ENCODE peak calls at places on chromosome 22, in six cellular contexts. F is right atrium auricular region; I is activated CD4-positive, CD25-positive, alpha-beta regulatory T cell; B is GM23248; D is activated T-cell treated with anti-CD3 and anti-CD28 coated beads for 48 hours; K is GM12891. Y is an unnamed sample.
A peak's percentile ranks its signal among the peaks of the same experiment; 100 is the strongest.

GRCh38 chr22:39955675-39956074 is 4.5 kb upstream of the TMA7B start:
- DNase-seq in F (no peak), I (no peak), B (no peak), D (no peak), K (no peak), Y (no peak)

GRCh38 chr22:30867746-30868662 is 100.6 kb downstream of the MORC2 start:
- DNase-seq in F (no peak), I (no peak), B (no peak), D (no peak), K (peak; percentile 8), Y (no peak)

GRCh38 chr22:23067023-23067650 is 3.2 kb upstream of the GNAZ start:
- DNase-seq in F (no peak), I (no peak), B (no peak), D (no peak), K (no peak), Y (peak; percentile 29)

GRCh38 chr22:31148953-31149627 is 8.8 kb upstream of the PLA2G3 start:
- DNase-seq in F (peak; percentile 86), I (no peak), B (peak; percentile 78), D (peak; percentile 15), K (no peak), Y (peak; percentile 83)

GRCh38 chr22:25762147-25762546 is 20.2 kb downstream of the MYO18B start:
- DNase-seq in F (no peak), I (no peak), B (no peak), D (no peak), K (no peak), Y (no peak)

GRCh38 chr22:37892566-37893338 is 13.3 kb upstream of the MICALL1 start:
- DNase-seq in F (no peak), I (no peak), B (no peak), D (no peak), K (no peak), Y (no peak)

GRCh38 chr22:21615731-21616130 is 14.1 kb downstream of the YDJC start:
- DNase-seq in F (no peak), I (no peak), B (no peak), D (no peak), K (no peak), Y (no peak)

GRCh38 chr22:37012956-37013355 is 6.3 kb downstream of the TST start:
- DNase-seq in F (no peak), I (no peak), B (no peak), D (no peak), K (no peak), Y (no peak)

GRCh38 chr22:46941958-46942815 is 179.7 kb downstream of the TBC1D22A start:
- DNase-seq in F (peak; percentile 57), I (no peak), B (no peak), D (no peak), K (no peak), Y (no peak)

GRCh38 chr22:39219071-39220050 is 25.4 kb downstream of the PDGFB start:
- DNase-seq in F (no peak), I (no peak), B (no peak), D (no peak), K (no peak), Y (peak; percentile 24)

Y was measured in ureter.